ENCODE peak calls at places on chromosomes 4 and X, in four cellular contexts. V, U, B and M are unnamed samples.

GRCh38 chr4:60805500-60806313 is 394.4 kb upstream of the ADGRL3 start:
- DNase-seq in V (peak; percentile 48), U (no peak), B (no peak), M (peak; percentile 37)

GRCh38 chr4:184473515-184474260 is 662 bp downstream of the IRF2 start:
- DNase-seq in V (no peak), U (peak; percentile 78), B (peak; percentile 69), M (peak; percentile 54)

GRCh38 chr4:33184684-33185083 is 2464.5 kb downstream of the PCDH7 start:
- DNase-seq in V (peak; percentile 3), U (no peak), B (no peak), M (no peak)

GRCh38 chr4:60757986-60758385 is 442.1 kb upstream of the ADGRL3 start:
- DNase-seq in V (peak; percentile 19), U (no peak), B (no peak), M (no peak)

GRCh38 chrX:49272426-49272825 is 2.8 kb downstream of the PPP1R3F start:
- DNase-seq in V (no peak), U (no peak), B (no peak), M (no peak)

GRCh38 chrX:13373807-13374187 is 53.9 kb upstream of the ATXN3L start:
- DNase-seq in V (peak; percentile 79), U (no peak), B (no peak), M (peak; percentile 70)

GRCh38 chrX:37347420-37347819 is 1.7 kb upstream of the PRRG1 start:
- DNase-seq in V (peak; percentile 15), U (no peak), B (no peak), M (no peak)

GRCh38 chr4:71187399-71188196 is 151.2 kb upstream of the SLC4A4 start:
- DNase-seq in V (peak; percentile 62), U (peak; percentile 71), B (peak; percentile 54), M (peak; percentile 1)

GRCh38 chr4:81757706-81758105 is 286.0 kb upstream of the RASGEF1B start:
- DNase-seq in V (no peak), U (no peak), B (no peak), M (no peak)

GRCh38 chrX:18873189-18873791 is 110.6 kb downstream of the PHKA2 start:
- DNase-seq in V (peak; percentile 78), U (peak; percentile 63), B (no peak), M (peak; percentile 81)

GRCh38 chr4:152709675-152710438 is 30.1 kb upstream of the TMEM154 start:
- DNase-seq in V (no peak), U (no peak), B (no peak), M (peak; percentile 96)

GRCh38 chrX:63128509-63128908 is 222.6 kb downstream of the SPIN4 start:
- DNase-seq in V (no peak), U (no peak), B (no peak), M (peak; percentile 20)

GRCh38 chr4:152605031-152605430 is 69.1 kb upstream of the FBXW7 start:
- DNase-seq in V (no peak), U (no peak), B (no peak), M (no peak)

GRCh38 chrX:72021975-72022374 is 109.7 kb downstream of the RTL5 start:
- DNase-seq in V (no peak), U (no peak), B (no peak), M (no peak)

GRCh38 chr4:182429896-182430295 is 186.7 kb downstream of the TENM3 start:
- DNase-seq in V (no peak), U (no peak), B (no peak), M (no peak)

GRCh38 chr4:183915976-183916375 is 10.9 kb downstream of the STOX2 start:
- DNase-seq in V (no peak), U (no peak), B (no peak), M (no peak)

GRCh38 chr4:10584042-10584441 is 100.5 kb downstream of the CLNK start:
- DNase-seq in V (peak; percentile 89), U (no peak), B (no peak), M (peak; percentile 88)

GRCh38 chr4:11428701-11429571 is at the start of gene HS3ST1:
- DNase-seq in V (peak; percentile 64), U (peak; percentile 90), B (no peak), M (peak; percentile 96)

GRCh38 chr4:16843831-16844508 is 54.5 kb downstream of the LDB2 start:
- DNase-seq in V (peak; percentile 75), U (no peak), B (no peak), M (no peak)

GRCh38 chr4:52842788-52843187 is 19.3 kb upstream of the RASL11B start:
- DNase-seq in V (no peak), U (no peak), B (no peak), M (no peak)

GRCh38 chr4:102620697-102621497 is 119.7 kb downstream of the NFKB1 start:
- DNase-seq in V (peak; percentile 95), U (no peak), B (no peak), M (peak; percentile 71)

GRCh38 chr4:41882622-41883347 is 52.4 kb upstream of the TMEM33 start:
- DNase-seq in V (peak; percentile 42), U (peak; percentile 73), B (peak; percentile 57), M (peak; percentile 21)

GRCh38 chr4:4694296-4694772 is 152.5 kb upstream of the STX18 start:
- DNase-seq in V (no peak), U (no peak), B (no peak), M (no peak)

GRCh38 chr4:156958276-156959074 is 13.1 kb downstream of the PDGFC start:
- DNase-seq in V (no peak), U (no peak), B (no peak), M (no peak)

GRCh38 chr4:82044141-82044993 is 329.4 kb downstream of the HNRNPD start:
- DNase-seq in V (peak; percentile 53), U (peak; percentile 69), B (no peak), M (peak; percentile 77)

GRCh38 chr4:63563288-63564014 is 845.8 kb downstream of the TECRL start:
- DNase-seq in V (no peak), U (no peak), B (no peak), M (no peak)

GRCh38 chrX:97740044-97740443 is 856.3 kb downstream of the RPA4 start:
- DNase-seq in V (no peak), U (no peak), B (no peak), M (peak; percentile 71)

GRCh38 chr4:29861307-29861706 is 858.9 kb upstream of the PCDH7 start:
- DNase-seq in V (peak; percentile 7), U (no peak), B (no peak), M (no peak)

GRCh38 chr4:103150677-103151076 is 47.5 kb downstream of the CENPE start:
- DNase-seq in V (no peak), U (no peak), B (no peak), M (peak; percentile 78)

GRCh38 chrX:54049801-54050200 is 5.5 kb upstream of the PHF8 start:
- DNase-seq in V (no peak), U (no peak), B (no peak), M (no peak)

GRCh38 chr4:23789765-23790164 is 100.1 kb downstream of the PPARGC1A start:
- DNase-seq in V (peak; percentile 47), U (no peak), B (no peak), M (no peak)

GRCh38 chr4:169557061-169557636 is 55.2 kb downstream of the NEK1 start:
- DNase-seq in V (peak; percentile 30), U (no peak), B (no peak), M (no peak)

GRCh38 chr4:171644430-171645057 is 168.7 kb upstream of the GALNTL6 start:
- DNase-seq in V (no peak), U (no peak), B (no peak), M (no peak)

GRCh38 chr4:72564789-72565188 is 4.2 kb downstream of the ADAMTS3 start:
- DNase-seq in V (no peak), U (no peak), B (no peak), M (no peak)
- H3K4me3 ChIP-seq in V (no peak overlapping the region), U (no peak overlapping the region), B (no peak overlapping the region), M (no peak overlapping the region)

GRCh38 chrX:129979207-129979920 is 3.1 kb upstream of the BCORL1 start:
- DNase-seq in V (no peak), U (no peak), B (no peak), M (no peak)

GRCh38 chrX:129980540-129981206 is 1.8 kb upstream of the BCORL1 start:
- DNase-seq in V (no peak), U (peak; percentile 81), B (peak; percentile 57), M (no peak)

GRCh38 chrX:129981752-129982299 is 609 bp upstream of the BCORL1 start:
- DNase-seq in V (no peak), U (peak; percentile 50), B (no peak), M (no peak)

GRCh38 chrX:129981207-129981553 is 1.3 kb upstream of the BCORL1 start:
- DNase-seq in V (no peak), U (no peak), B (no peak), M (no peak)

DNA sequence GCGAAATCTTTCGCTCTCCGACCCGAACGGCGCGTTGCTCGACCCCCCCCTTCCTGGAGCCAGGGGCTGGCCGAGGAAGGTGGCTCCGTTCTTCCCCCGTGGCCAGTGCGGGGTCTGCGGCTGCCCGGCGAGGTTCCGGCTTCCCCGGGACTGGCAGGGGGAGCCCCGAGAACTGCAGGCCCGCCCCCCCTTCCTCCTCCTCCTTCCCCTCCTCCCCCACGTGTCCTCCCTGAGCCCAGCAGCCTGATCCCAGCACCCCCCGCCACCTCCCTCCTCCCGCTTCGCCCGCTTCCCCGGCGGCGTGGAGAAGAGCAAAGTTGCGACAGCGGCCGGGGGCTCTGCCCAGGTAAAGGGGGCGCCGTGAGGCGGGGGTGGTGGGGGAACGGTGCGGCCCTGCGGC is 2.4 kb upstream of the BCORL1 start:
- DNase-seq in V (no peak), U (peak; percentile 60), B (peak; percentile 62), M (no peak)
- H3K4me3 ChIP-seq in V (no peak overlapping the region), U (no peak overlapping the region), B (no peak overlapping the region), M (no peak overlapping the region)

GRCh38 chrX:22278375-22278774 is 5.7 kb downstream of the CBLL2 start:
- DNase-seq in V (no peak), U (no peak), B (no peak), M (peak; percentile 19)
- H3K4me3 ChIP-seq in V (no peak overlapping the region), U (no peak overlapping the region), B (no peak overlapping the region), M (no peak overlapping the region)

GRCh38 chr4:48478273-48478672 is 4.9 kb upstream of the SLC10A4 start:
- DNase-seq in V (no peak), U (no peak), B (no peak), M (no peak)

GRCh38 chr4:48481581-48481980 is 1.6 kb upstream of the SLC10A4 start:
- DNase-seq in V (no peak), U (no peak), B (no peak), M (no peak)

GRCh38 chr4:48484494-48485168 is 1.5 kb downstream of the SLC10A4 start:
- DNase-seq in V (no peak), U (no peak), B (no peak), M (no peak)

GRCh38 chr4:48483777-48484493 is 792 bp downstream of the SLC10A4 start:
- DNase-seq in V (no peak), U (peak; percentile 53), B (no peak), M (no peak)

GRCh38 chr4:48483006-48483776 is at the start of gene SLC10A4:
- DNase-seq in V (no peak), U (no peak), B (no peak), M (no peak)
- H3K4me3 ChIP-seq in V (peak within 1 kb of the TSS; percentile 20), U (peak within 1 kb of the TSS; percentile 26), B (no peak within 1 kb of the TSS), M (no peak within 1 kb of the TSS)

DNA sequence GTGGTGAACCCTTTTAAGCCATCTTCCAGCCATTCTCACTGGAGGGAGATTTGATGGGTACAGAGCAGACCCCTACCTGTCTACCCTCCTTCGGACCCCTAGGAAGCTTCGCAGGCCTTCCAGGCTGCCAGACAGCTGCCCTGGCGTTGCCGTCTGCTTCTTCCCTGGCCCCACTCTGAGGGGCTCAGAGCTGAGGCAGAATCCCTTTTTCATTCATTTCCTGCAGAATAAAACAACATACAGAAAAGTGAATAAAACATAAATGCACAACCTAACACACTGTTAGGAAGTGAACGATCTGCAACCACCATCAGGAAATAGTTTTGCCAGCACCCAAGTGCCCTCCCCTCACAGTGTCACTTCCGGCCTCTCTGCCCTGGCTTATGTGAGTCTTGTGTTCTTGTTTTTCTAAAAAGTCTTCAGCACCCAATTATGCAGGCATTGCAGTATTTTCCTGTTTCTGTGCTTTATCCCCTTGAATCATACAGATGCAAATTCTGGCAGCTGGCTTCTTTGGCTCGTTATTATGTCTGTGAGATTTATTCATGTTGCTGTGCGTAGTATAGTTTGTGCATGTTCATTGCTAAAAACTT is 5.6 kb upstream of the ADD1 start:
- DNase-seq in V (no peak), U (peak; percentile 56), B (peak; percentile 84), M (no peak)
- H3K4me3 ChIP-seq in V (no peak overlapping the region), U (peak overlapping the region; percentile 13), B (peak overlapping the region; percentile 60), M (no peak overlapping the region)